ENCODE peak calls at places on chromosomes 7 and 10, in five cellular contexts. One of them, this sample, is unnamed.
A peak's percentile ranks its signal among the peaks of the same experiment; 100 is the strongest.

GRCh38 chr7:44797329-44798258 is 1.1 kb downstream of the PPIA start:
- DNase-seq in SK-N-SH: peak; percentile 86
- DNase-seq in prostate gland: peak; percentile 92
- DNase-seq in RWPE1: peak; percentile 82
- DNase-seq in CD4-positive, alpha-beta T cell: peak; percentile 81
- DNase-seq in this sample: peak; percentile 82

GRCh38 chr10:5764422-5765297 is 48.6 kb downstream of the GDI2 start:
- DNase-seq in SK-N-SH: no peak
- DNase-seq in prostate gland: no peak
- DNase-seq in RWPE1: no peak
- DNase-seq in CD4-positive, alpha-beta T cell: no peak
- DNase-seq in this sample: no peak

GRCh38 chr10:94546058-94546595 is 539 bp downstream of the HELLS start:
- DNase-seq in SK-N-SH: peak; percentile 55
- DNase-seq in prostate gland: no peak
- DNase-seq in RWPE1: peak; percentile 38
- DNase-seq in CD4-positive, alpha-beta T cell: no peak
- DNase-seq in this sample: no peak

GRCh38 chr10:44471410-44471809 is 86.5 kb upstream of the CXCL12 start:
- DNase-seq in SK-N-SH: no peak
- DNase-seq in prostate gland: no peak
- DNase-seq in RWPE1: no peak
- DNase-seq in CD4-positive, alpha-beta T cell: no peak
- DNase-seq in this sample: no peak

GRCh38 chr7:37198188-37198905 is 250.3 kb downstream of the ELMO1 start:
- DNase-seq in SK-N-SH: no peak
- DNase-seq in prostate gland: no peak
- DNase-seq in RWPE1: no peak
- DNase-seq in CD4-positive, alpha-beta T cell: no peak
- DNase-seq in this sample: no peak

GRCh38 chr10:13104697-13105096 is 4.7 kb downstream of the OPTN start:
- DNase-seq in SK-N-SH: no peak
- DNase-seq in prostate gland: no peak
- DNase-seq in RWPE1: no peak
- DNase-seq in CD4-positive, alpha-beta T cell: no peak
- DNase-seq in this sample: no peak

GRCh38 chr7:65509368-65510186 is 135.9 kb downstream of the ZNF92 start:
- DNase-seq in SK-N-SH: peak; percentile 43
- DNase-seq in prostate gland: no peak
- DNase-seq in RWPE1: no peak
- DNase-seq in CD4-positive, alpha-beta T cell: no peak
- DNase-seq in this sample: no peak

GRCh38 chr10:95530561-95530960 is 30.6 kb downstream of the SORBS1 start:
- DNase-seq in SK-N-SH: no peak
- DNase-seq in prostate gland: no peak
- DNase-seq in RWPE1: no peak
- DNase-seq in CD4-positive, alpha-beta T cell: no peak
- DNase-seq in this sample: no peak

GRCh38 chr7:149209518-149210269 is 14.3 kb downstream of the ZNF282 start:
- DNase-seq in SK-N-SH: peak; percentile 83
- DNase-seq in prostate gland: no peak
- DNase-seq in RWPE1: peak; percentile 30
- DNase-seq in CD4-positive, alpha-beta T cell: peak; percentile 62
- DNase-seq in this sample: no peak

GRCh38 chr7:191105-192034 is 1.0 kb upstream of the FAM20C start:
- DNase-seq in SK-N-SH: peak; percentile 69
- DNase-seq in prostate gland: peak; percentile 26
- DNase-seq in RWPE1: peak; percentile 64
- DNase-seq in CD4-positive, alpha-beta T cell: no peak
- DNase-seq in this sample: no peak

GRCh38 chr10:36489928-36490279 is 635.5 kb upstream of the ANKRD30A start:
- DNase-seq in SK-N-SH: no peak
- DNase-seq in prostate gland: no peak
- DNase-seq in RWPE1: peak; percentile 17
- DNase-seq in CD4-positive, alpha-beta T cell: no peak
- DNase-seq in this sample: no peak

GRCh38 chr7:28346972-28347371 is 65.3 kb upstream of the CREB5 start:
- DNase-seq in SK-N-SH: no peak
- DNase-seq in prostate gland: no peak
- DNase-seq in RWPE1: no peak
- DNase-seq in CD4-positive, alpha-beta T cell: no peak
- DNase-seq in this sample: no peak

GRCh38 chr10:123649672-123650071 is 16.5 kb upstream of the GPR26 start:
- DNase-seq in SK-N-SH: no peak
- DNase-seq in prostate gland: no peak
- DNase-seq in RWPE1: no peak
- DNase-seq in CD4-positive, alpha-beta T cell: no peak
- DNase-seq in this sample: no peak

GRCh38 chr10:78736926-78737618 is 331.7 kb upstream of the ZMIZ1 start:
- DNase-seq in SK-N-SH: no peak
- DNase-seq in prostate gland: no peak
- DNase-seq in RWPE1: no peak
- DNase-seq in CD4-positive, alpha-beta T cell: no peak
- DNase-seq in this sample: no peak

GRCh38 chr7:50660040-50660829 is 95.0 kb upstream of the DDC start:
- DNase-seq in SK-N-SH: no peak
- DNase-seq in prostate gland: no peak
- DNase-seq in RWPE1: no peak
- DNase-seq in CD4-positive, alpha-beta T cell: peak; percentile 36
- DNase-seq in this sample: no peak

GRCh38 chr7:114627231-114627630 is 212.6 kb downstream of the FOXP2 start:
- DNase-seq in SK-N-SH: no peak
- DNase-seq in prostate gland: no peak
- DNase-seq in RWPE1: no peak
- DNase-seq in CD4-positive, alpha-beta T cell: no peak
- DNase-seq in this sample: no peak

GRCh38 chr7:93629291-93629801 is 54.8 kb upstream of the CALCR start:
- DNase-seq in SK-N-SH: no peak
- DNase-seq in prostate gland: no peak
- DNase-seq in RWPE1: no peak
- DNase-seq in CD4-positive, alpha-beta T cell: no peak
- DNase-seq in this sample: no peak

GRCh38 chr10:33265621-33266020 is 68.8 kb downstream of the NRP1 start:
- DNase-seq in SK-N-SH: no peak
- DNase-seq in prostate gland: no peak
- DNase-seq in RWPE1: no peak
- DNase-seq in CD4-positive, alpha-beta T cell: no peak
- DNase-seq in this sample: no peak

GRCh38 chr7:137717811-137718271 is 128.9 kb downstream of the DGKI start:
- DNase-seq in SK-N-SH: no peak
- DNase-seq in prostate gland: no peak
- DNase-seq in RWPE1: no peak
- DNase-seq in CD4-positive, alpha-beta T cell: no peak
- DNase-seq in this sample: peak; percentile 53

GRCh38 chr10:60611291-60611747 is 167.0 kb upstream of the CDK1 start:
- DNase-seq in SK-N-SH: no peak
- DNase-seq in prostate gland: no peak
- DNase-seq in RWPE1: peak; percentile 92
- DNase-seq in CD4-positive, alpha-beta T cell: no peak
- DNase-seq in this sample: no peak

GRCh38 chr10:43437141-43437860 is 390 bp downstream of the ZNF487 start:
- DNase-seq in SK-N-SH: no peak
- DNase-seq in prostate gland: no peak
- DNase-seq in RWPE1: peak; percentile 20
- DNase-seq in CD4-positive, alpha-beta T cell: no peak
- DNase-seq in this sample: no peak

GRCh38 chr7:137816696-137817320 is 30.0 kb downstream of the DGKI start:
- DNase-seq in SK-N-SH: no peak
- DNase-seq in prostate gland: no peak
- DNase-seq in RWPE1: no peak
- DNase-seq in CD4-positive, alpha-beta T cell: no peak
- DNase-seq in this sample: no peak

GRCh38 chr10:103884681-103885139 is 29.3 kb upstream of the SH3PXD2A start:
- DNase-seq in SK-N-SH: peak; percentile 68
- DNase-seq in prostate gland: peak; percentile 30
- DNase-seq in RWPE1: peak; percentile 86
- DNase-seq in CD4-positive, alpha-beta T cell: no peak
- DNase-seq in this sample: peak; percentile 28

GRCh38 chr7:125971656-125972055 is 1042.0 kb upstream of the POT1 start:
- DNase-seq in SK-N-SH: no peak
- DNase-seq in prostate gland: no peak
- DNase-seq in RWPE1: no peak
- DNase-seq in CD4-positive, alpha-beta T cell: no peak
- DNase-seq in this sample: no peak

GRCh38 chr7:138116156-138116555 is 39.9 kb downstream of the AKR1D1 start:
- DNase-seq in SK-N-SH: no peak
- DNase-seq in prostate gland: no peak
- DNase-seq in RWPE1: peak; percentile 33
- DNase-seq in CD4-positive, alpha-beta T cell: no peak
- DNase-seq in this sample: no peak

GRCh38 chr10:27742926-27743735 is 2.5 kb downstream of the MKX start:
- DNase-seq in SK-N-SH: peak; percentile 28
- DNase-seq in prostate gland: no peak
- DNase-seq in RWPE1: no peak
- DNase-seq in CD4-positive, alpha-beta T cell: no peak
- DNase-seq in this sample: no peak

GRCh38 chr7:36607741-36608140 is 116.6 kb downstream of the AOAH start:
- DNase-seq in SK-N-SH: no peak
- DNase-seq in prostate gland: no peak
- DNase-seq in RWPE1: no peak
- DNase-seq in CD4-positive, alpha-beta T cell: no peak
- DNase-seq in this sample: no peak

DNA sequence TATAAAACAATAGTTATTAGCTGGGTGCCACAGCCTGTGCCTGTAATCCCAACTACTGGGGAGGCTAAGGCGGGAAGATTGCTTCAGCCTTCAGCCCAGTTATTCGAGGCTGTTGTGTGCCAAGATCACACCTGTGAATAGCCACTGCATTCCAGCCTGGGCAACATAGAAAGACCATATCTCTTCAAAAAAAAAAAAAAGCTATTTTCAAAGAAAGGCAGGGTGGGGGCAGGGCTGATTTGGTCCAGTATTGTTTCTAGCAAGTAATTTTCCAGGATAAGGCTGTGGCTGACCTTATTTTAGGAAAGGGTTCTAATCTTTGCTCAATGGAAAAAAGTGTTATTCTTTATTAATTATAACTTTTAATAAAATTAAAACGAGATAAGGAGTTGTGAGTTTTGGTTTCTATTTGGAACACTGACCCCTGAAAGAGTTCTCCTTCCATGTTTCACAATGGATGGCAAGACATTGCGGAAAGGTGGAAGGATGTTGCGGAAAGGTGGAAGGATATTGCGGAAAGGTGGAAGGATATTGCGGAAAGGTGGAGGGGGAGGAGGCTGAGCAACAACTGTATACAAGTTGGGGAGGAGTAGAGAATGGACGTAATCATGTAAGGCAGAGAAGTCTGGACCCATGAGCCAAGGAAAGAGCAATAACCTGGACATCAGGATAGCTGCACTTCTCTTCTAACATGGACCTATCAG is 1.5 kb upstream of the C1GALT1 start:
- DNase-seq in SK-N-SH: no peak
- DNase-seq in prostate gland: no peak
- DNase-seq in RWPE1: no peak
- DNase-seq in CD4-positive, alpha-beta T cell: no peak
- DNase-seq in this sample: no peak
- H3K27ac ChIP-seq in SK-N-SH: peak overlapping the region; percentile 85
- H3K27ac ChIP-seq in prostate gland: no peak overlapping the region
- H3K27ac ChIP-seq in RWPE1: no peak overlapping the region
- H3K27ac ChIP-seq in CD4-positive, alpha-beta T cell: peak overlapping the region; percentile 88
- H3K27ac ChIP-seq in this sample: no peak overlapping the region

GRCh38 chr10:68871105-68871711 is 29.9 kb upstream of the DDX50 start:
- DNase-seq in SK-N-SH: no peak
- DNase-seq in prostate gland: no peak
- DNase-seq in RWPE1: no peak
- DNase-seq in CD4-positive, alpha-beta T cell: no peak
- DNase-seq in this sample: no peak
- H3K27ac ChIP-seq in SK-N-SH: peak overlapping the region; percentile 75
- H3K27ac ChIP-seq in prostate gland: peak overlapping the region; percentile 35
- H3K27ac ChIP-seq in RWPE1: no peak overlapping the region
- H3K27ac ChIP-seq in CD4-positive, alpha-beta T cell: no peak overlapping the region
- H3K27ac ChIP-seq in this sample: peak overlapping the region; percentile 31

DNA sequence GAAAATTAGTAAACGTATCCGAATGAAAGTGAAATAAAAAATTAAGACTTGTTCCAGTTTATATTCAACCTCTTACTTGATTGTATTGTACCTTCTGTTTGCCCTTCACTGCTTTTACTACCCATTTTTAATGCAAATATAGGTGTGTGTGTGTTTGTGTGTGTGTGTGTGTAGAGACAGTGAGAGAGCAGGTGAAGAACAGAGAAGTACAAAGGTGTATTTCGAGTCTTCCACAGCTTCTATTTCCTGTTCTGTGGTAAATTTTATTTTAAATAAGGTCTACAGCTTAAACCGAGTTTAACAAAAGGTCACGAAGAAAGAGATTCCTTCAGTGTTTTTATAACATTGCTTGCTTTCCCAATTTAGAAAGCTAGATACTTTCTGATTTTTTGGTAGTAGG is 12.7 kb upstream of the SVIL start:
- DNase-seq in SK-N-SH: no peak
- DNase-seq in prostate gland: no peak
- DNase-seq in RWPE1: no peak
- DNase-seq in CD4-positive, alpha-beta T cell: no peak
- DNase-seq in this sample: no peak
- H3K27ac ChIP-seq in SK-N-SH: peak overlapping the region; percentile 97
- H3K27ac ChIP-seq in prostate gland: peak overlapping the region; percentile 59
- H3K27ac ChIP-seq in RWPE1: no peak overlapping the region
- H3K27ac ChIP-seq in CD4-positive, alpha-beta T cell: no peak overlapping the region
- H3K27ac ChIP-seq in this sample: no peak overlapping the region

DNA sequence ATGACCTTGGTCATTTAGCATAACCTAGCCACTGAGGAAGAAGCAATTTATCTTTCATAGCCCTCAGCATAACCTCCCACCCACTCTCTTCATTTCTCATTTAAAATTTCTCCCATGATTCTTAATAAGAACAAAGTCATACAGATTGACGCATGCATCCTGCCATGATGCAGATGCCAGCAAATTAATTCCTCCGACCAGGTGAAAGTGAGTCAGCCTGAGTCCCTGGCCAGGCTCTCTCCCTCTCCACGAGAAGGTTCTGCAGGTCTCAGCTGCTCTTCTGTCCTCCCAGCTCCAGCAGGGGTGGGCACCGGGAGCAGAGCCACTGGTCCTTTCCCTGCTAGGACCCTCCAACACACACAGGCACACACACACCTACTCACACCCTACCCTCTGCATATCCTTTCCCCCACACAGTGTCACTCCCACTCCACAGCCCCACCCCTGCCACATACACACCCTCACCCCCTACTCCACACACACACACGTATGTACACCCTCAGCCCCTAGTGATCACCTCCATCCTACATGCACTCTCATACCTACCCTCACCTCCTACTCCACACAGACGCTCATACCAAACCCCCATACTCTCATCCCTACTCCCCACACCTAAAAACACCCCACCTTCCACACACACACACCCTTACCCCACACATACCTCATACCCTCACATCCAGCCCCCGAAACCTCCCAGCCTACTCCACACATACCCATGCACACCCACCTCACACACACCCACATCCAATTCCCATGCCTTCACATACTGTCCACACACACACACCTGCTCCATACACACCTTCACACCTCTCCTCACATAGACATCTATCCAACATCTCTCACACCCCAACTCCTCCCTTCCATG is 78.0 kb downstream of the FAM13C start:
- DNase-seq in SK-N-SH: peak; percentile 14
- DNase-seq in prostate gland: no peak
- DNase-seq in RWPE1: peak; percentile 3
- DNase-seq in CD4-positive, alpha-beta T cell: no peak
- DNase-seq in this sample: no peak
- H3K27ac ChIP-seq in SK-N-SH: no peak overlapping the region
- H3K27ac ChIP-seq in prostate gland: peak overlapping the region; percentile 67
- H3K27ac ChIP-seq in RWPE1: no peak overlapping the region
- H3K27ac ChIP-seq in CD4-positive, alpha-beta T cell: no peak overlapping the region
- H3K27ac ChIP-seq in this sample: peak overlapping the region; percentile 87